ENCODE peak calls at places on chromosomes 2 and 18, in five cellular contexts. R, I, P, N and O are unnamed samples.

GRCh38 chr2:55093381-55093780 is 43.1 kb upstream of the RTN4 start:
- DNase-seq in R (no peak), I (no peak), P (no peak), N (no peak), O (no peak)

GRCh38 chr2:133788391-133788790 is 220.1 kb upstream of the NCKAP5 start:
- DNase-seq in R (no peak), I (no peak), P (no peak), N (no peak), O (no peak)

GRCh38 chr18:35749701-35750100 is 168.2 kb downstream of the GALNT1 start:
- DNase-seq in R (no peak), I (no peak), P (no peak), N (no peak), O (no peak)

GRCh38 chr2:96665083-96665569 is 22.6 kb downstream of the FER1L5 start:
- DNase-seq in R (no peak), I (peak), P (no peak), N (no peak), O (no peak)

GRCh38 chr2:39530423-39530866 is 93.4 kb upstream of the MAP4K3 start:
- DNase-seq in R (no peak), I (no peak), P (no peak), N (no peak), O (no peak)

GRCh38 chr2:68799138-68799537 is 64.5 kb downstream of the ARHGAP25 start:
- DNase-seq in R (no peak), I (no peak), P (peak), N (peak), O (no peak)

GRCh38 chr2:95115418-95115817 is 6.2 kb downstream of the MRPS5 start:
- DNase-seq in R (peak), I (peak), P (peak), N (peak), O (peak)

GRCh38 chr2:47070155-47070919 is 84.8 kb downstream of the STPG4 start:
- DNase-seq in R (no peak), I (no peak), P (no peak), N (no peak), O (peak)

GRCh38 chr2:190723397-190724090 is 74.7 kb downstream of the NAB1 start:
- DNase-seq in R (no peak), I (no peak), P (no peak), N (no peak), O (no peak)

GRCh38 chr2:154446324-154446723 is 252.2 kb upstream of the KCNJ3 start:
- DNase-seq in R (no peak), I (no peak), P (no peak), N (no peak), O (no peak)

GRCh38 chr2:26528870-26529269 is 50.9 kb upstream of the OTOF start:
- DNase-seq in R (no peak), I (no peak), P (no peak), N (no peak), O (no peak)

GRCh38 chr2:138112536-138112935 is 148.3 kb downstream of the HNMT start:
- DNase-seq in R (no peak), I (no peak), P (no peak), N (no peak), O (no peak)

GRCh38 chr18:37403100-37403781 is 162.4 kb downstream of the CELF4 start:
- DNase-seq in R (no peak), I (no peak), P (peak), N (no peak), O (peak)

GRCh38 chr2:158738363-158738762 is 56.8 kb upstream of the DAPL1 start:
- DNase-seq in R (no peak), I (no peak), P (no peak), N (no peak), O (no peak)

GRCh38 chr18:3305933-3306332 is 44.0 kb downstream of the MYL12B start:
- DNase-seq in R (no peak), I (no peak), P (no peak), N (no peak), O (no peak)

GRCh38 chr2:208392300-208392699 is 14.3 kb upstream of the PTH2R start:
- DNase-seq in R (no peak), I (no peak), P (no peak), N (no peak), O (no peak)

GRCh38 chr2:169507698-169508097 is 1.8 kb upstream of the KLHL41 start:
- DNase-seq in R (no peak), I (no peak), P (no peak), N (peak), O (no peak)

GRCh38 chr2:240520143-240520973 is 37.4 kb downstream of the ANKMY1 start:
- DNase-seq in R (no peak), I (no peak), P (no peak), N (no peak), O (peak)

GRCh38 chr18:27143580-27144287 is 41.4 kb downstream of the CHST9 start:
- DNase-seq in R (no peak), I (no peak), P (no peak), N (no peak), O (peak)

GRCh38 chr2:173119069-173119807 is 43.6 kb downstream of the MAP3K20 start:
- DNase-seq in R (no peak), I (no peak), P (no peak), N (peak), O (peak)

GRCh38 chr18:26556573-26556972 is 8.2 kb upstream of the KCTD1 start:
- DNase-seq in R (no peak), I (no peak), P (no peak), N (no peak), O (no peak)

GRCh38 chr2:210540471-210541257 is 15.7 kb upstream of the CPS1 start:
- DNase-seq in R (no peak), I (no peak), P (no peak), N (no peak), O (no peak)

GRCh38 chr2:82511894-82512293 is 1947.2 kb downstream of the SUCLG1 start:
- DNase-seq in R (no peak), I (no peak), P (no peak), N (no peak), O (no peak)

GRCh38 chr2:218256612-218257350 is 4.0 kb upstream of the GPBAR1 start:
- DNase-seq in R (no peak), I (no peak), P (no peak), N (no peak), O (no peak)

GRCh38 chr2:3628800-3629199 is 29.2 kb upstream of the ALLC start:
- DNase-seq in R (no peak), I (no peak), P (peak), N (peak), O (no peak)

GRCh38 chr18:62370386-62370785 is 45.3 kb downstream of the TNFRSF11A start:
- DNase-seq in R (no peak), I (no peak), P (no peak), N (no peak), O (no peak)

GRCh38 chr2:240435457-240435954 is at the start of gene GPC1:
- DNase-seq in R (peak), I (no peak), P (peak), N (peak), O (peak)